ENCODE peak calls at places on chromosomes 1 and 21, in six cellular contexts. P is Caki2, B is SW480, N is T-cell, I is AML-193, Y is KBM-7. F is an unnamed sample.

GRCh38 chr1:114651893-114652292 is 18.0 kb downstream of the DENND2C start:
- DNase-seq in P (no peak), B (no peak), N (no peak), I (no peak), Y (no peak), F (no peak)

GRCh38 chr1:209046058-209046417 is 537.5 kb upstream of the CAMK1G start:
- DNase-seq in P (no peak), B (no peak), N (no peak), I (no peak), Y (no peak), F (no peak)

GRCh38 chr1:200131551-200132125 is 104.1 kb downstream of the NR5A2 start:
- DNase-seq in P (peak), B (no peak), N (no peak), I (no peak), Y (no peak), F (no peak)

GRCh38 chr1:34155851-34156250 is 9.2 kb downstream of the CSMD2 start:
- DNase-seq in P (no peak), B (no peak), N (no peak), I (no peak), Y (no peak), F (no peak)

GRCh38 chr1:164922585-164922984 is 363.6 kb downstream of the PBX1 start:
- DNase-seq in P (no peak), B (no peak), N (no peak), I (no peak), Y (no peak), F (no peak)

GRCh38 chr1:241022366-241022765 is 334.6 kb downstream of the RGS7 start:
- DNase-seq in P (no peak), B (no peak), N (no peak), I (no peak), Y (no peak), F (no peak)

GRCh38 chr1:175193339-175193950 is 869 bp upstream of the KIAA0040 start:
- DNase-seq in P (no peak), B (no peak), N (no peak), I (no peak), Y (peak), F (no peak)

GRCh38 chr1:55216078-55216477 is 914 bp upstream of the USP24 start:
- DNase-seq in P (no peak), B (no peak), N (no peak), I (no peak), Y (no peak), F (no peak)

GRCh38 chr1:183264132-183264531 is 78.1 kb downstream of the LAMC2 start:
- DNase-seq in P (no peak), B (no peak), N (no peak), I (no peak), Y (no peak), F (no peak)

GRCh38 chr1:61253912-61254628 is 171.7 kb downstream of the NFIA start:
- DNase-seq in P (no peak), B (no peak), N (no peak), I (peak), Y (peak), F (no peak)

GRCh38 chr1:27366411-27367159 is at the start of gene MAP3K6:
- DNase-seq in P (peak), B (peak), N (no peak), I (peak), Y (peak), F (peak)

GRCh38 chr1:67313934-67314671 is 6.4 kb downstream of the IL12RB2 start:
- DNase-seq in P (no peak), B (no peak), N (no peak), I (no peak), Y (no peak), F (no peak)

GRCh38 chr1:37677808-37678207 is 14.5 kb upstream of the CDCA8 start:
- DNase-seq in P (no peak), B (no peak), N (no peak), I (no peak), Y (no peak), F (no peak)

GRCh38 chr1:116314305-116314919 is 58.6 kb upstream of the ATP1A1 start:
- DNase-seq in P (no peak), B (no peak), N (no peak), I (no peak), Y (no peak), F (no peak)

GRCh38 chr1:227952374-227953021 is 4.8 kb upstream of the WNT9A start:
- DNase-seq in P (no peak), B (no peak), N (no peak), I (no peak), Y (no peak), F (no peak)

GRCh38 chr1:17207966-17208418 is 3.1 kb downstream of the PADI1 start:
- DNase-seq in P (no peak), B (peak), N (peak), I (no peak), Y (peak), F (no peak)

GRCh38 chr1:9085306-9085940 is 16.0 kb upstream of the SLC2A5 start:
- DNase-seq in P (no peak), B (no peak), N (no peak), I (no peak), Y (no peak), F (peak)

GRCh38 chr1:40264354-40264781 is 6.3 kb downstream of the ZMPSTE24 start:
- DNase-seq in P (no peak), B (no peak), N (no peak), I (no peak), Y (no peak), F (no peak)

GRCh38 chr21:31078796-31079195 is 40.5 kb upstream of the KRTAP19-8 start:
- DNase-seq in P (no peak), B (no peak), N (no peak), I (no peak), Y (no peak), F (no peak)

GRCh38 chr1:32200226-32201010 is at the start of gene CCDC28B:
- DNase-seq in P (peak), B (peak), N (peak), I (peak), Y (peak), F (no peak)